ENCODE peak calls at places on chromosome 5, in eight cellular contexts. W is A673; I is lower lobe of right lung; B is hepatocyte; M is fibroblast of mammary gland; Y is naive thymus-derived CD4-positive, alpha-beta T cell; Q is mesendoderm; G is foreskin fibroblast. X is an unnamed sample.

GRCh38 chr5:119578937-119579336 is 50.4 kb upstream of the FAM170A start:
- DNase-seq in W (peak; percentile 74), I (no peak), B (peak; percentile 19), M (peak; percentile 41), Y (no peak), Q (peak; percentile 87), G (peak; percentile 19), X (peak; percentile 30)

GRCh38 chr5:181223729-181224389 is 778 bp downstream of the TRIM41 start:
- DNase-seq in W (no peak), I (peak; percentile 83), B (peak; percentile 78), M (no peak), Y (no peak), Q (peak; percentile 93), G (peak; percentile 58), X (peak; percentile 76)

GRCh38 chr5:88049156-88049555 is 219.5 kb downstream of the TMEM161B start:
- DNase-seq in W (no peak), I (no peak), B (no peak), M (no peak), Y (no peak), Q (no peak), G (no peak), X (no peak)

GRCh38 chr5:75365740-75366139 is 28.7 kb downstream of the HMGCR start:
- DNase-seq in W (no peak), I (no peak), B (no peak), M (no peak), Y (no peak), Q (peak; percentile 81), G (peak; percentile 27), X (no peak)

GRCh38 chr5:20286512-20286911 is 298.5 kb upstream of the CDH18 start:
- DNase-seq in W (peak; percentile 3), I (no peak), B (no peak), M (peak; percentile 73), Y (no peak), Q (no peak), G (peak; percentile 18), X (no peak)

GRCh38 chr5:168076561-168076991 is 214.9 kb upstream of the WWC1 start:
- DNase-seq in W (peak; percentile 89), I (peak; percentile 53), B (peak; percentile 56), M (peak; percentile 50), Y (no peak), Q (peak; percentile 79), G (no peak), X (peak; percentile 46)

GRCh38 chr5:86756839-86757238 is 139.1 kb downstream of the COX7C start:
- DNase-seq in W (peak; percentile 5), I (no peak), B (no peak), M (no peak), Y (no peak), Q (no peak), G (no peak), X (no peak)

GRCh38 chr5:73263001-73263710 is 90.2 kb downstream of the TMEM174 start:
- DNase-seq in W (no peak), I (no peak), B (no peak), M (no peak), Y (no peak), Q (no peak), G (no peak), X (no peak)

GRCh38 chr5:6307304-6307703 is 71.0 kb downstream of the MED10 start:
- DNase-seq in W (no peak), I (no peak), B (no peak), M (no peak), Y (no peak), Q (no peak), G (no peak), X (no peak)

GRCh38 chr5:139848508-139849100 is 53.0 kb downstream of the PSD2 start:
- DNase-seq in W (no peak), I (no peak), B (peak; percentile 30), M (no peak), Y (no peak), Q (peak; percentile 24), G (no peak), X (no peak)

GRCh38 chr5:119470851-119471451 is 18.7 kb downstream of the HSD17B4 start:
- DNase-seq in W (peak; percentile 56), I (no peak), B (peak; percentile 31), M (peak; percentile 59), Y (no peak), Q (peak; percentile 69), G (peak; percentile 67), X (no peak)

GRCh38 chr5:134247825-134248224 is 22.0 kb upstream of the PPP2CA start:
- DNase-seq in W (no peak), I (no peak), B (no peak), M (no peak), Y (no peak), Q (peak; percentile 66), G (no peak), X (no peak)

DNA sequence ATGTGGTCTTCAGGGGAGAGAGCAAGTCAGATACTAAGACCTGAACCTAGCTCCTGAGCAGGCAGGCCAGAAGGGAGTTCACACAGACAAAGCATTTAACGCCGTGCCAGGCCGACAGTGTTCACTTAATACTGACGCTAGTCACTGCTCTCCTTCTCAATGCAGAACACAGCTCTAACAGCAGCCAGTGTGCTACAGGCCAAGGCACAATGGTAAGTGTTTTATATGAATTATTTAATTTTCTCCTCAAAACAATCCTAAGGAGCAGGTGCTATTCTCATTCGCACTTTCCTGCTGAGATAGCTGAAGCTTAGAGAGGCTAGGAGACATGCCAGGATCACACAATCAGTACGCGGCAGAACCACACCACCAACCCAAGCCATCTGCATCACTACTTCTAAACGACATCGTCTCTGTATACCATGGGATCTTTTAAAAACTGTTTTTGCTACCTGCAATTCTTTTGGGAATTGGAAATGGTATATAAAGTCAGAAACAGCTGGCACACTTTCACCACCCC is 170.6 kb downstream of the SPOCK1 start:
- DNase-seq in W (no peak), I (no peak), B (no peak), M (no peak), Y (no peak), Q (no peak), G (no peak), X (no peak)
- H3K4me3 ChIP-seq in W (no peak overlapping the region), I (no peak overlapping the region), B (no peak overlapping the region), M (no peak overlapping the region), Y (no peak overlapping the region), Q (no peak overlapping the region), G (no peak overlapping the region), X (no peak overlapping the region)

DNA sequence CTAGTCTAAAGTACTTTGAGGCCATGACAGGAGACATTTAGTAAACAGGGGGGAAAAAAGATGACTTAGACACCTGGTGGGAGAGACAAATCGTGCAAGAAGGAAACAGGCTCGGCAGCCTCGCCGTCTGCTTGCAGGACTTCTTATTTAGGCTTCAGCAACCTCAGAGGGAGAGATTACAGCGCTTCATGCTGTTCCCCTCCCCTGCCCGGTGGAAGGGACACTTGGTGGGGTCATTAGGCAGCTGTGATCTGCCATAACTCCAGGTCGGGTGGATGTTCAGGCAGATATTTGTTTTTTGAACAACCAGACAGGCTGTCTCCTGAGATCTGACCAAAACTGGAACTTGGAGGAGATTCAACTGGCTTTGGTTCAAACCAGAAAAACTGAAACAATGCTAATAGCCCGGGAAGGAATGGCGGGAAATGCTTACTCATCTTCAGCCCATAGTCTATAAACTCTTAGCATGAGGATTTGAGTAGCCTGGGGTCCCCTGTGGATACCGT is 38.1 kb upstream of the CD180 start:
- DNase-seq in W (peak; percentile 84), I (peak; percentile 52), B (no peak), M (peak; percentile 93), Y (no peak), Q (no peak), G (peak; percentile 79), X (peak; percentile 9)
- H3K4me3 ChIP-seq in W (no peak overlapping the region), I (peak overlapping the region; percentile 36), B (no peak overlapping the region), M (no peak overlapping the region), Y (no peak overlapping the region), Q (no peak overlapping the region), G (no peak overlapping the region), X (no peak overlapping the region)

DNA sequence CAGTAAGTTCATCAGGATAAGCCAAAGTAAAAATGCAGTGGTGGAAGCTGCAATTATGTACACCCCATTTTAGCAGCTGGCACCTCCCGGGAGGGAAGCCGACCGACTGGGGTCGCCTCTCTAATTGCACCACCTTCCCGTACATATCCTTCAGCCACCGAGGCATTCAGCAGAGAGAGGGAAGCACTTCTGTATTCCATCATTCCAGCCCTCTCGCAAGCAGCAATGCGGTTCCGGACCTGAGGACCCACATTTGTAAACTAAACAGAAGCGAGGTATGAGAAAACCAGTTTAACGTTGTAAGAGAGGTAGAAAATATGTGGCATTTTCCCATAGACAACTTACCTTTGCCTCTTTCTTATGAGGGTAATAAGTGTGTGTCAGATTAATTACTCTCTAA is 123.7 kb upstream of the RETREG1 start:
- DNase-seq in W (no peak), I (no peak), B (no peak), M (no peak), Y (no peak), Q (no peak), G (no peak), X (no peak)
- H3K4me3 ChIP-seq in W (no peak overlapping the region), I (no peak overlapping the region), B (no peak overlapping the region), M (no peak overlapping the region), Y (no peak overlapping the region), Q (no peak overlapping the region), G (no peak overlapping the region), X (peak overlapping the region; percentile 19)

GRCh38 chr5:1109542-1110259 is 2.2 kb downstream of the SLC12A7 start:
- DNase-seq in W (no peak), I (no peak), B (no peak), M (no peak), Y (no peak), Q (no peak), G (no peak), X (no peak)
- H3K4me3 ChIP-seq in W (peak overlapping the region; percentile 94), I (peak overlapping the region; percentile 96), B (no peak overlapping the region), M (no peak overlapping the region), Y (no peak overlapping the region), Q (no peak overlapping the region), G (no peak overlapping the region), X (no peak overlapping the region)

GRCh38 chr5:55993628-55994501 is 898 bp downstream of the IL6ST start:
- DNase-seq in W (peak; percentile 3), I (no peak), B (no peak), M (no peak), Y (peak; percentile 65), Q (no peak), G (no peak), X (no peak)
- H3K4me3 ChIP-seq in W (peak overlapping the region; percentile 78), I (peak overlapping the region; percentile 78), B (peak overlapping the region; percentile 81), M (peak overlapping the region; percentile 83), Y (peak overlapping the region; percentile 94), Q (peak overlapping the region; percentile 92), G (peak overlapping the region; percentile 89), X (peak overlapping the region; percentile 83)

GRCh38 chr5:25568989-25569625 is 924.3 kb upstream of the CDH10 start:
- DNase-seq in W (no peak), I (no peak), B (no peak), M (no peak), Y (no peak), Q (peak; percentile 25), G (no peak), X (peak; percentile 84)
- H3K4me3 ChIP-seq in W (no peak overlapping the region), I (no peak overlapping the region), B (no peak overlapping the region), M (no peak overlapping the region), Y (peak overlapping the region; percentile 6), Q (no peak overlapping the region), G (no peak overlapping the region), X (peak overlapping the region; percentile 66)